ENCODE peak calls at places on chromosomes 13 and 19, in ten cellular contexts. One of them, this sample, is unnamed.

GRCh38 chr13:100234524-100235136 is 145.7 kb downstream of the PCCA start:
- DNase-seq in cardiac muscle cell: no peak
- DNase-seq in RWPE2: no peak
- DNase-seq in OCI-LY7: no peak
- DNase-seq in CD8-positive, alpha-beta T cell: no peak
- DNase-seq in mucosa of descending colon: no peak
- DNase-seq in tibial artery: no peak
- DNase-seq in stomach: no peak
- DNase-seq in A549: peak; percentile 14
- DNase-seq in CD8-positive, alpha-beta memory T cell: no peak
- DNase-seq in this sample: no peak

GRCh38 chr19:31347828-31348314 is 1.4 kb downstream of the TSHZ3 start:
- DNase-seq in cardiac muscle cell: no peak
- DNase-seq in RWPE2: no peak
- DNase-seq in OCI-LY7: no peak
- DNase-seq in CD8-positive, alpha-beta T cell: no peak
- DNase-seq in mucosa of descending colon: peak; percentile 24
- DNase-seq in tibial artery: no peak
- DNase-seq in stomach: no peak
- DNase-seq in A549: no peak
- DNase-seq in CD8-positive, alpha-beta memory T cell: no peak
- DNase-seq in this sample: no peak

GRCh38 chr13:40776681-40777165 is 5.7 kb upstream of the MRPS31 start:
- DNase-seq in cardiac muscle cell: no peak
- DNase-seq in RWPE2: no peak
- DNase-seq in OCI-LY7: peak; percentile 67
- DNase-seq in CD8-positive, alpha-beta T cell: peak; percentile 22
- DNase-seq in mucosa of descending colon: peak; percentile 56
- DNase-seq in tibial artery: no peak
- DNase-seq in stomach: no peak
- DNase-seq in A549: no peak
- DNase-seq in CD8-positive, alpha-beta memory T cell: peak; percentile 70
- DNase-seq in this sample: no peak

GRCh38 chr19:1254530-1255185 is 6.3 kb downstream of the MIDN start:
- DNase-seq in cardiac muscle cell: no peak
- DNase-seq in RWPE2: no peak
- DNase-seq in OCI-LY7: no peak
- DNase-seq in CD8-positive, alpha-beta T cell: no peak
- DNase-seq in mucosa of descending colon: peak; percentile 33
- DNase-seq in tibial artery: no peak
- DNase-seq in stomach: no peak
- DNase-seq in A549: no peak
- DNase-seq in CD8-positive, alpha-beta memory T cell: no peak
- DNase-seq in this sample: no peak

GRCh38 chr13:25171517-25172302 is at the start of gene AMER2:
- DNase-seq in cardiac muscle cell: peak; percentile 70
- DNase-seq in RWPE2: no peak
- DNase-seq in OCI-LY7: no peak
- DNase-seq in CD8-positive, alpha-beta T cell: no peak
- DNase-seq in mucosa of descending colon: no peak
- DNase-seq in tibial artery: no peak
- DNase-seq in stomach: no peak
- DNase-seq in A549: no peak
- DNase-seq in CD8-positive, alpha-beta memory T cell: no peak
- DNase-seq in this sample: no peak

GRCh38 chr19:12680034-12680433 is 1.6 kb downstream of the DHPS start:
- DNase-seq in cardiac muscle cell: no peak
- DNase-seq in RWPE2: no peak
- DNase-seq in OCI-LY7: no peak
- DNase-seq in CD8-positive, alpha-beta T cell: no peak
- DNase-seq in mucosa of descending colon: no peak
- DNase-seq in tibial artery: no peak
- DNase-seq in stomach: no peak
- DNase-seq in A549: no peak
- DNase-seq in CD8-positive, alpha-beta memory T cell: no peak
- DNase-seq in this sample: no peak

GRCh38 chr13:75803175-75803611 is 167.1 kb downstream of the LMO7 start:
- DNase-seq in cardiac muscle cell: peak; percentile 9
- DNase-seq in RWPE2: no peak
- DNase-seq in OCI-LY7: peak; percentile 10
- DNase-seq in CD8-positive, alpha-beta T cell: no peak
- DNase-seq in mucosa of descending colon: peak; percentile 56
- DNase-seq in tibial artery: no peak
- DNase-seq in stomach: peak; percentile 57
- DNase-seq in A549: no peak
- DNase-seq in CD8-positive, alpha-beta memory T cell: peak; percentile 49
- DNase-seq in this sample: no peak

GRCh38 chr13:70235565-70235964 is 127.3 kb upstream of the KLHL1 start:
- DNase-seq in cardiac muscle cell: no peak
- DNase-seq in RWPE2: no peak
- DNase-seq in OCI-LY7: no peak
- DNase-seq in CD8-positive, alpha-beta T cell: no peak
- DNase-seq in mucosa of descending colon: no peak
- DNase-seq in tibial artery: no peak
- DNase-seq in stomach: no peak
- DNase-seq in A549: no peak
- DNase-seq in CD8-positive, alpha-beta memory T cell: no peak
- DNase-seq in this sample: no peak

GRCh38 chr13:52001120-52001731 is 10.0 kb downstream of the ATP7B start:
- DNase-seq in cardiac muscle cell: peak; percentile 56
- DNase-seq in RWPE2: no peak
- DNase-seq in OCI-LY7: peak; percentile 75
- DNase-seq in CD8-positive, alpha-beta T cell: no peak
- DNase-seq in mucosa of descending colon: no peak
- DNase-seq in tibial artery: no peak
- DNase-seq in stomach: no peak
- DNase-seq in A549: peak; percentile 46
- DNase-seq in CD8-positive, alpha-beta memory T cell: peak; percentile 33
- DNase-seq in this sample: no peak

GRCh38 chr19:42548545-42548944 is 20.3 kb upstream of the CEACAM1 start:
- DNase-seq in cardiac muscle cell: no peak
- DNase-seq in RWPE2: no peak
- DNase-seq in OCI-LY7: no peak
- DNase-seq in CD8-positive, alpha-beta T cell: no peak
- DNase-seq in mucosa of descending colon: no peak
- DNase-seq in tibial artery: no peak
- DNase-seq in stomach: no peak
- DNase-seq in A549: no peak
- DNase-seq in CD8-positive, alpha-beta memory T cell: no peak
- DNase-seq in this sample: no peak

GRCh38 chr19:54095136-54095858 is 5.3 kb downstream of the OSCAR start:
- DNase-seq in cardiac muscle cell: no peak
- DNase-seq in RWPE2: no peak
- DNase-seq in OCI-LY7: no peak
- DNase-seq in CD8-positive, alpha-beta T cell: no peak
- DNase-seq in mucosa of descending colon: no peak
- DNase-seq in tibial artery: no peak
- DNase-seq in stomach: no peak
- DNase-seq in A549: no peak
- DNase-seq in CD8-positive, alpha-beta memory T cell: no peak
- DNase-seq in this sample: no peak

DNA sequence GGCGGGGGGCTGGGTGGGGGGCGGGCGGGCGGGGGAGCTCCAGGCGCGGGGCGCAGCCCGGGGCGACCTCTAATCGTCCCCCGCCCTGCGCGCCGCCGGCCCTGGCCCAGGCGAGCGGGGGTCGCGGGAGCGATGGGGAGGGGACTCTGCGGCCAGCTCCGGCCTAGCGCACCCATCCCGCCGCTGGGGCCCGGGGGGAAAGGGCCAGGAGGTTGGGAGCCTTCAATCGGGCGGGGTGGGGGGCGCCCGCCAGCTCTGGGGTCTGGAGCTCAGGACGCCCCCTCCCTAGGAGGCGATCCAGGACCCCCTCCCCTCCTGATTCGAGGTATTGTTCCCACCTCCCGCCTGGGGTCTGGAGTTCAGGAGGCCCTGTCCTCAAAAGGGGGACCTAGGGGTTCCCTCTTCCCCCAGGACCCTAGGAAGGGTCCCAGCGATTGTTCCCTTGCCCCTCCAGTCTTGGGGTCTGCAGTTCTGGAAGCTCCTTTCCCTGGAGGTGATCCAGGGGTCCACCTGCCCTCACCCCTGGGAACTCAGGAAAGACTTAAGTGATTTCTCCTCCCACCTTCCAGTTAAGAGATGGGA is 469 bp downstream of the ZNF358 start:
- DNase-seq in cardiac muscle cell: peak; percentile 43
- DNase-seq in RWPE2: no peak
- DNase-seq in OCI-LY7: no peak
- DNase-seq in CD8-positive, alpha-beta T cell: no peak
- DNase-seq in mucosa of descending colon: no peak
- DNase-seq in tibial artery: peak; percentile 66
- DNase-seq in stomach: no peak
- DNase-seq in A549: no peak
- DNase-seq in CD8-positive, alpha-beta memory T cell: no peak
- DNase-seq in this sample: no peak
- H3K4me3 ChIP-seq in cardiac muscle cell: peak overlapping the region; percentile 99
- H3K4me3 ChIP-seq in RWPE2: peak overlapping the region; percentile 42
- H3K4me3 ChIP-seq in OCI-LY7: no peak overlapping the region
- H3K4me3 ChIP-seq in CD8-positive, alpha-beta T cell: peak overlapping the region; percentile 35
- H3K4me3 ChIP-seq in mucosa of descending colon: peak overlapping the region; percentile 34
- H3K4me3 ChIP-seq in tibial artery: peak overlapping the region; percentile 83
- H3K4me3 ChIP-seq in stomach: peak overlapping the region; percentile 59
- H3K4me3 ChIP-seq in A549: peak overlapping the region; percentile 67
- H3K4me3 ChIP-seq in CD8-positive, alpha-beta memory T cell: no peak overlapping the region
- H3K4me3 ChIP-seq in this sample: peak overlapping the region; percentile 64

DNA sequence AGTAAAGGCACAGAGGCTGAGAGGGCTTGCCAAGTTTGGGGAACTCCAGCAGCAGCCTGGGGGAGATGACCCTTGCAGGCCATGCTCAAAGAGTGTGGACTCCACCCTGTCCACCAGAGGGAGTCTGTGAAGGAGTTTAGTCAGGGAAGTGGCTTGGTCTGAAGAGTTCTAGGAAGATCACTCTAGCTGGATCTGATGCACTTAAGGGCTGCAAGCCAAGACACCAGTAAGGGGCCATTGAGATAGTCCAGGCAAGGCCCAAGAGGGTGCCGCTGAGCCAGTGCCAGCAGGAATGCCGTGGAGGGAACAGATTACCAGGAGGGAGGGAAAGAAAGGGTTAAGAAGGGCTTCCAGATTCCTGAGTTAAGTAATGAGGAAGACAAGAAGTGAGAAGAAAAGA is 68.7 kb downstream of the ZAR1L start:
- DNase-seq in cardiac muscle cell: peak; percentile 72
- DNase-seq in RWPE2: no peak
- DNase-seq in OCI-LY7: peak; percentile 59
- DNase-seq in CD8-positive, alpha-beta T cell: no peak
- DNase-seq in mucosa of descending colon: peak; percentile 71
- DNase-seq in tibial artery: peak; percentile 75
- DNase-seq in stomach: peak; percentile 68
- DNase-seq in A549: peak; percentile 43
- DNase-seq in CD8-positive, alpha-beta memory T cell: peak; percentile 4
- DNase-seq in this sample: peak; percentile 72
- H3K9me3 ChIP-seq in cardiac muscle cell: no peaks in the 10 kb centered on the region
- H3K9me3 ChIP-seq in RWPE2: no peaks in the 10 kb centered on the region
- H3K9me3 ChIP-seq in OCI-LY7: no peaks in the 10 kb centered on the region
- H3K9me3 ChIP-seq in CD8-positive, alpha-beta T cell: no peaks in the 10 kb centered on the region
- H3K9me3 ChIP-seq in mucosa of descending colon: no peaks in the 10 kb centered on the region
- H3K9me3 ChIP-seq in tibial artery: no peaks in the 10 kb centered on the region
- H3K9me3 ChIP-seq in stomach: no peaks in the 10 kb centered on the region
- H3K9me3 ChIP-seq in A549: no peaks in the 10 kb centered on the region
- H3K9me3 ChIP-seq in CD8-positive, alpha-beta memory T cell: no peaks in the 10 kb centered on the region
- H3K9me3 ChIP-seq in this sample: no peaks in the 10 kb centered on the region

GRCh38 chr19:19229701-19230100 is 17.9 kb downstream of the NCAN start:
- DNase-seq in cardiac muscle cell: no peak
- DNase-seq in RWPE2: no peak
- DNase-seq in OCI-LY7: no peak
- DNase-seq in CD8-positive, alpha-beta T cell: no peak
- DNase-seq in mucosa of descending colon: no peak
- DNase-seq in tibial artery: no peak
- DNase-seq in stomach: no peak
- DNase-seq in A549: no peak
- DNase-seq in CD8-positive, alpha-beta memory T cell: no peak
- DNase-seq in this sample: no peak
- H3K4me1 ChIP-seq in cardiac muscle cell: no peaks in the 10 kb centered on the region
- H3K4me1 ChIP-seq in RWPE2: no peaks in the 10 kb centered on the region
- H3K4me1 ChIP-seq in OCI-LY7: no peaks in the 10 kb centered on the region
- H3K4me1 ChIP-seq in CD8-positive, alpha-beta T cell: peaks cover 6% of the 10 kb centered on the region
- H3K4me1 ChIP-seq in mucosa of descending colon: no peaks in the 10 kb centered on the region
- H3K4me1 ChIP-seq in tibial artery: peaks cover 6% of the 10 kb centered on the region
- H3K4me1 ChIP-seq in stomach: peaks cover 8% of the 10 kb centered on the region
- H3K4me1 ChIP-seq in A549: peaks cover 5% of the 10 kb centered on the region
- H3K4me1 ChIP-seq in CD8-positive, alpha-beta memory T cell: peaks cover 7% of the 10 kb centered on the region
- H3K4me1 ChIP-seq in this sample: no peaks in the 10 kb centered on the region

GRCh38 chr19:7638802-7639465 is 2.0 kb downstream of the STXBP2 start:
- DNase-seq in cardiac muscle cell: no peak
- DNase-seq in RWPE2: no peak
- DNase-seq in OCI-LY7: no peak
- DNase-seq in CD8-positive, alpha-beta T cell: no peak
- DNase-seq in mucosa of descending colon: no peak
- DNase-seq in tibial artery: no peak
- DNase-seq in stomach: no peak
- DNase-seq in A549: no peak
- DNase-seq in CD8-positive, alpha-beta memory T cell: no peak
- DNase-seq in this sample: no peak

GRCh38 chr19:7635670-7636069 is 1.2 kb upstream of the STXBP2 start:
- DNase-seq in cardiac muscle cell: no peak
- DNase-seq in RWPE2: no peak
- DNase-seq in OCI-LY7: no peak
- DNase-seq in CD8-positive, alpha-beta T cell: no peak
- DNase-seq in mucosa of descending colon: no peak
- DNase-seq in tibial artery: no peak
- DNase-seq in stomach: no peak
- DNase-seq in A549: no peak
- DNase-seq in CD8-positive, alpha-beta memory T cell: no peak
- DNase-seq in this sample: no peak

GRCh38 chr19:7636317-7636690 is 606 bp upstream of the STXBP2 start:
- DNase-seq in cardiac muscle cell: no peak
- DNase-seq in RWPE2: no peak
- DNase-seq in OCI-LY7: no peak
- DNase-seq in CD8-positive, alpha-beta T cell: no peak
- DNase-seq in mucosa of descending colon: no peak
- DNase-seq in tibial artery: no peak
- DNase-seq in stomach: no peak
- DNase-seq in A549: no peak
- DNase-seq in CD8-positive, alpha-beta memory T cell: no peak
- DNase-seq in this sample: no peak

GRCh38 chr19:7637374-7638256 is 705 bp downstream of the STXBP2 start:
- DNase-seq in cardiac muscle cell: no peak
- DNase-seq in RWPE2: no peak
- DNase-seq in OCI-LY7: peak; percentile 29
- DNase-seq in CD8-positive, alpha-beta T cell: no peak
- DNase-seq in mucosa of descending colon: peak; percentile 67
- DNase-seq in tibial artery: no peak
- DNase-seq in stomach: peak; percentile 73
- DNase-seq in A549: peak; percentile 25
- DNase-seq in CD8-positive, alpha-beta memory T cell: no peak
- DNase-seq in this sample: no peak

GRCh38 chr19:7636691-7637373 is at the start of gene STXBP2:
- DNase-seq in cardiac muscle cell: peak; percentile 70
- DNase-seq in RWPE2: no peak
- DNase-seq in OCI-LY7: peak; percentile 91
- DNase-seq in CD8-positive, alpha-beta T cell: peak; percentile 89
- DNase-seq in mucosa of descending colon: peak; percentile 95
- DNase-seq in tibial artery: no peak
- DNase-seq in stomach: peak; percentile 93
- DNase-seq in A549: peak; percentile 77
- DNase-seq in CD8-positive, alpha-beta memory T cell: peak; percentile 90
- DNase-seq in this sample: no peak
- H3K4me3 ChIP-seq in cardiac muscle cell: peak within 1 kb of the TSS; percentile 29
- H3K4me3 ChIP-seq in RWPE2: peak within 1 kb of the TSS; percentile 79
- H3K4me3 ChIP-seq in OCI-LY7: peak within 1 kb of the TSS; percentile 98
- H3K4me3 ChIP-seq in CD8-positive, alpha-beta T cell: peak within 1 kb of the TSS; percentile 36
- H3K4me3 ChIP-seq in mucosa of descending colon: peak within 1 kb of the TSS; percentile 81
- H3K4me3 ChIP-seq in tibial artery: peak within 1 kb of the TSS; percentile 35
- H3K4me3 ChIP-seq in stomach: peak within 1 kb of the TSS; percentile 60
- H3K4me3 ChIP-seq in A549: peak within 1 kb of the TSS; percentile 64
- H3K4me3 ChIP-seq in CD8-positive, alpha-beta memory T cell: peak within 1 kb of the TSS; percentile 79
- H3K4me3 ChIP-seq in this sample: peak within 1 kb of the TSS; percentile 41